ENCODE peak calls at places on chromosomes 1 and 21, in ten cellular contexts. H is stimulated activated CD4-positive, alpha-beta T cell treated with anti-CD3 and anti-CD28 coated beads, Interleukin-4, amount 100 ng/mL, for 24 hours; I is mesothelial cell of epicardium; W is T-helper 2 cell treated with Interferon-gamma antibody and Interleukin-4, amounts not matched to agents 5 μg/mL and 100 μg/mL, for 36 hours; M is amniotic epithelial cell; F is KBM-7; Z is adipocyte; K is HT1080; Q is left ventricle myocardium inferior; J is coronary artery. L is an unnamed sample.

GRCh38 chr1:110196917-110197782 is 13.0 kb upstream of the KCNC4 start:
- DNase-seq in W (peak), Q (no peak), J (no peak), M (peak), F (peak), H (peak), K (peak), Z (peak), I (no peak), L (no peak)

GRCh38 chr1:30192969-30193630 is 530.3 kb downstream of the MATN1 start:
- DNase-seq in M (no peak), H (no peak), W (no peak), F (no peak), I (no peak), Z (no peak), J (no peak), K (no peak), Q (no peak), L (no peak)

GRCh38 chr1:248194117-248194516 is 2.9 kb upstream of the OR2M3 start:
- DNase-seq in K (no peak), J (no peak), Z (no peak), I (no peak), F (no peak), W (no peak), M (no peak), H (no peak), Q (no peak), L (no peak)

GRCh38 chr1:53066941-53067738 is 5.1 kb downstream of the PODN start:
- DNase-seq in H (no peak), W (no peak), Z (no peak), J (peak), M (no peak), F (no peak), Q (peak), I (no peak), K (no peak), L (no peak)

GRCh38 chr1:225700164-225700740 is 47.3 kb upstream of the ENAH start:
- DNase-seq in W (no peak), I (no peak), M (peak), K (peak), Q (no peak), Z (peak), H (no peak), F (peak), J (no peak), L (peak)

GRCh38 chr1:181161170-181161870 is 72.8 kb downstream of the IER5 start:
- DNase-seq in H (no peak), M (no peak), F (no peak), W (no peak), J (no peak), K (peak), Q (no peak), Z (no peak), I (no peak), L (no peak)

GRCh38 chr1:235588916-235589515 is 60.6 kb downstream of the GNG4 start:
- DNase-seq in I (no peak), Q (no peak), Z (peak), K (peak), W (no peak), F (peak), M (peak), H (no peak), J (no peak), L (peak)

GRCh38 chr1:230335861-230336549 is 90.1 kb downstream of the PGBD5 start:
- DNase-seq in J (no peak), Z (no peak), F (no peak), W (no peak), H (no peak), Q (no peak), K (no peak), M (no peak), I (no peak), L (no peak)

GRCh38 chr1:240575976-240576666 is 35.8 kb downstream of the GREM2 start:
- DNase-seq in W (peak), H (peak), J (no peak), I (no peak), F (peak), M (peak), K (peak), Q (no peak), Z (peak), L (no peak)

GRCh38 chr1:42950146-42950480 is 8.6 kb downstream of the SLC2A1 start:
- DNase-seq in F (no peak), K (peak), Q (no peak), J (no peak), W (no peak), H (no peak), M (peak), Z (peak), I (no peak), L (no peak)

GRCh38 chr21:46437511-46437910 is 21.2 kb upstream of the DIP2A start:
- DNase-seq in W (no peak), Z (no peak), J (no peak), M (no peak), I (no peak), Q (no peak), F (no peak), H (no peak), K (no peak), L (no peak)

GRCh38 chr1:29674625-29675326 is 438.5 kb downstream of the PTPRU start:
- DNase-seq in F (no peak), M (no peak), J (peak), Z (no peak), I (peak), K (no peak), W (no peak), H (no peak), Q (no peak), L (no peak)

GRCh38 chr1:65177457-65177856 is 29.5 kb downstream of the AK4 start:
- DNase-seq in I (no peak), Q (no peak), F (no peak), K (peak), H (no peak), W (no peak), J (no peak), M (peak), Z (peak), L (no peak)

GRCh38 chr1:66938618-66939017 is 13.8 kb downstream of the MIER1 start:
- DNase-seq in K (peak), I (no peak), F (no peak), H (no peak), W (no peak), Q (no peak), Z (peak), M (peak), J (no peak), L (no peak)

GRCh38 chr1:53734650-53735211 is 4.2 kb downstream of the GLIS1 start:
- DNase-seq in K (peak), F (no peak), W (no peak), H (no peak), J (no peak), I (no peak), Z (peak), M (peak), Q (no peak), L (no peak)

GRCh38 chr1:97930472-97930871 is 9.6 kb upstream of the DPYD start:
- DNase-seq in Z (no peak), W (no peak), M (no peak), K (no peak), Q (no peak), H (no peak), I (no peak), J (no peak), F (no peak), L (no peak)

GRCh38 chr1:94000531-94001282 is 91.5 kb upstream of the GCLM start:
- DNase-seq in I (peak), Z (no peak), J (peak), F (no peak), Q (no peak), H (no peak), W (no peak), M (no peak), K (no peak), L (no peak)

GRCh38 chr21:38751379-38752050 is 54.2 kb upstream of the ETS2 start:
- DNase-seq in J (peak), W (no peak), K (no peak), M (no peak), Q (peak), I (no peak), F (peak), H (no peak), Z (no peak), L (no peak)

GRCh38 chr1:70353641-70354331 is 736 bp downstream of the ANKRD13C start:
- DNase-seq in J (no peak), Z (peak), Q (no peak), H (peak), M (peak), K (peak), I (no peak), F (peak), W (peak), L (peak)

L was measured in T1000.